ENCODE peak calls at places on chromosomes 6 and 20, in six cellular contexts. L, C, W, V, U and O are unnamed samples.

GRCh38 chr6:7691021-7691420 is 34.9 kb upstream of the BMP6 start:
- DNase-seq in U (no peak), L (no peak), V (no peak), C (no peak), W (no peak), O (no peak)

GRCh38 chr20:48465271-48465670 is 362.5 kb downstream of the PREX1 start:
- DNase-seq in C (no peak), V (no peak), U (no peak), W (no peak), L (no peak), O (no peak)

GRCh38 chr20:19406371-19406770 is 193.9 kb downstream of the SLC24A3 start:
- DNase-seq in C (no peak), L (no peak), W (no peak), V (no peak), U (no peak), O (no peak)

GRCh38 chr6:169070506-169071176 is 183.0 kb downstream of the THBS2 start:
- DNase-seq in W (peak), V (peak), U (peak), C (no peak), L (no peak), O (no peak)

GRCh38 chr20:1328680-1329330 is at the start of gene SDCBP2:
- DNase-seq in C (no peak), L (peak), V (no peak), U (peak), W (peak), O (peak)

GRCh38 chr6:93644611-93645010 is 225.3 kb upstream of the EPHA7 start:
- DNase-seq in V (no peak), W (no peak), U (no peak), L (no peak), C (no peak), O (no peak)

GRCh38 chr6:106000935-106001334 is 85.2 kb upstream of the PRDM1 start:
- DNase-seq in C (no peak), V (no peak), L (no peak), U (no peak), W (no peak), O (no peak)

GRCh38 chr20:6697228-6697972 is 70.1 kb upstream of the BMP2 start:
- DNase-seq in C (no peak), U (no peak), L (no peak), W (no peak), V (no peak), O (no peak)

GRCh38 chr6:143514996-143515760 is 3.7 kb upstream of the FUCA2 start:
- DNase-seq in V (no peak), L (no peak), W (peak), C (no peak), U (no peak), O (no peak)

GRCh38 chr20:38919683-38920082 is 6.5 kb upstream of the FAM83D start:
- DNase-seq in U (no peak), V (no peak), C (no peak), L (no peak), W (no peak), O (no peak)

GRCh38 chr20:60584221-60584620 is 626.0 kb downstream of the CDH26 start:
- DNase-seq in W (no peak), L (no peak), U (no peak), V (no peak), C (no peak), O (no peak)

GRCh38 chr20:55893031-55893430 is 112.3 kb downstream of the CBLN4 start:
- DNase-seq in W (no peak), C (no peak), L (no peak), U (no peak), V (no peak), O (no peak)

GRCh38 chr6:11162262-11162661 is 50.7 kb upstream of the ERVFRD-1 start:
- DNase-seq in V (no peak), L (no peak), C (no peak), U (no peak), W (no peak), O (no peak)

GRCh38 chr20:17856024-17856564 is 112.5 kb downstream of the SNX5 start:
- DNase-seq in C (peak), V (no peak), L (no peak), U (no peak), W (no peak), O (peak)

GRCh38 chr6:75220365-75220764 is 14.5 kb upstream of the COL12A1 start:
- DNase-seq in U (no peak), L (no peak), W (no peak), V (no peak), C (no peak), O (no peak)

GRCh38 chr6:5112065-5112799 is 27.1 kb downstream of the PPP1R3G start:
- DNase-seq in C (no peak), L (no peak), U (peak), W (no peak), V (peak), O (no peak)

GRCh38 chr6:39118921-39119320 is 3.9 kb upstream of the SAYSD1 start:
- DNase-seq in L (no peak), C (no peak), U (no peak), V (no peak), W (no peak), O (no peak)

GRCh38 chr6:7008451-7008988 is 99.2 kb upstream of the RREB1 start:
- DNase-seq in C (no peak), V (no peak), U (no peak), L (no peak), W (no peak), O (no peak)

GRCh38 chr20:21613512-21613911 is 92.0 kb upstream of the PAX1 start:
- DNase-seq in W (no peak), L (peak), V (no peak), U (no peak), C (no peak), O (no peak)

GRCh38 chr20:62010551-62011402 is 54.9 kb downstream of the TAF4 start:
- DNase-seq in L (peak), C (peak), V (peak), U (peak), W (peak), O (peak)

GRCh38 chr6:24719125-24719931 is at the start of gene C6orf62:
- DNase-seq in V (no peak), U (no peak), C (no peak), W (peak), L (peak), O (peak)

GRCh38 chr6:30263734-30264133 is 50.5 kb upstream of the TRIM26 start:
- DNase-seq in L (no peak), C (no peak), U (no peak), W (no peak), V (peak), O (no peak)

GRCh38 chr6:103183831-103184411 is 1675.8 kb downstream of the HACE1 start:
- DNase-seq in C (no peak), W (no peak), V (no peak), L (no peak), U (no peak), O (no peak)

GRCh38 chr6:105713474-105714118 is 310.7 kb upstream of the PREP start:
- DNase-seq in U (peak), C (no peak), V (no peak), L (no peak), W (no peak), O (no peak)

GRCh38 chr6:25392372-25392771 is 113.2 kb downstream of the CARMIL1 start:
- DNase-seq in U (no peak), L (no peak), V (no peak), W (no peak), C (no peak), O (no peak)

GRCh38 chr20:37990571-37991151 is 42.6 kb downstream of the TTI1 start:
- DNase-seq in L (peak), C (peak), U (no peak), V (peak), W (peak), O (peak)

GRCh38 chr6:13411484-13411883 is 75.9 kb downstream of the GFOD1 start:
- DNase-seq in C (no peak), W (no peak), L (no peak), U (no peak), V (no peak), O (no peak)

GRCh38 chr20:62117658-62118057 is 4.6 kb upstream of the LSM14B start:
- DNase-seq in W (peak), C (no peak), V (no peak), L (no peak), U (no peak), O (no peak)

GRCh38 chr6:166173292-166173951 is 5.8 kb upstream of the TBXT start:
- DNase-seq in W (no peak), C (no peak), U (peak), V (peak), L (no peak), O (no peak)

GRCh38 chr20:40019510-40019909 is 669.5 kb downstream of the MAFB start:
- DNase-seq in C (no peak), L (no peak), V (no peak), U (no peak), W (no peak), O (no peak)

GRCh38 chr6:45895569-45895968 is 120.1 kb downstream of the CLIC5 start:
- DNase-seq in C (no peak), V (no peak), W (no peak), L (no peak), U (no peak), O (no peak)

GRCh38 chr6:132236281-132236680 is 165.0 kb downstream of the MOXD1 start:
- DNase-seq in V (no peak), W (no peak), C (no peak), L (no peak), U (no peak), O (no peak)

GRCh38 chr20:1150218-1150617 is 31.8 kb downstream of the PSMF1 start:
- DNase-seq in C (no peak), V (no peak), U (no peak), W (no peak), L (no peak), O (no peak)

GRCh38 chr6:140567469-140567868 is 1193.0 kb upstream of the CITED2 start:
- DNase-seq in C (no peak), W (no peak), L (no peak), V (no peak), U (no peak), O (no peak)

DNA sequence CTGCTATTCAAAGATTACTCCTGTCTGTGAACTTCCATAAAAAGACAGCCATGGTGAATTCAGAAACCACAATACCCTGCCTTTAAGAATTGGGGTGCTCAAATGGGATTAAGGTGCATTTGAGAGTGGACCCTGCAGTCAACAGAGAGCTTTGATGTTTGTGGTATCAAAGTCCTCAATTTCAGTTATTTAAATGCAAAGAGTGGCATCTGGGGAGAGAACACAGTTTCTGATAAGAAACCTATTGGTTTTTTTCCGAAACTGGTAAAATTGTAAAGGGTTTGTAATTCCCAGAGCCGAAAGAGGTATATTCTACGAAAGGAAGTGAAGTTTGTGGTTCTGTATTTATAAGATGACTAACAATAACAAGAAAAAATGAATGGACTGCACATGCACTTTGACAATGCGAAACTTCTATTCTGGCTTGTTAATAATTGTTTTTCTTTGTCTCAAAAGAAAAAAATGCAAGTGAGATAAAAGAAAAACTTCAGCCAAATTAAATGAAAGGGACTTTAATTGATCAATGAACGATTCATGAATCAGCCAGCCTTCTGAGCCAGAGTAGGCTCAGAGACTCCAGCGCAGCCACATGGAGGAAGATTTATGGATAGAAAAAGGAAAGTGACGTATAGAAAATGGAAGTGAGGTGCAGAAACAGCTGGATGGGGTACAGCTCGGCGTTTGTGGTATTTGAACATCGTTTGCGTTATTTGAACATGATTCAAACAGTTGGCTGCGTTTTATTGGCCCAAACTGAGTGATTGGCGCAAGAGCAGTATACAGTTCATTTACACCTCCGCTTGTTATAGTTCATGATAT is 70.5 kb upstream of the DUSP22 start:
- DNase-seq in W (no peak), L (no peak), U (no peak), C (no peak), V (no peak), O (no peak)
- TF ChIP-seq POLR2A in W (no peak), L (no peak), U (no peak), C (no peak), V (no peak), O (no peak)

DNA sequence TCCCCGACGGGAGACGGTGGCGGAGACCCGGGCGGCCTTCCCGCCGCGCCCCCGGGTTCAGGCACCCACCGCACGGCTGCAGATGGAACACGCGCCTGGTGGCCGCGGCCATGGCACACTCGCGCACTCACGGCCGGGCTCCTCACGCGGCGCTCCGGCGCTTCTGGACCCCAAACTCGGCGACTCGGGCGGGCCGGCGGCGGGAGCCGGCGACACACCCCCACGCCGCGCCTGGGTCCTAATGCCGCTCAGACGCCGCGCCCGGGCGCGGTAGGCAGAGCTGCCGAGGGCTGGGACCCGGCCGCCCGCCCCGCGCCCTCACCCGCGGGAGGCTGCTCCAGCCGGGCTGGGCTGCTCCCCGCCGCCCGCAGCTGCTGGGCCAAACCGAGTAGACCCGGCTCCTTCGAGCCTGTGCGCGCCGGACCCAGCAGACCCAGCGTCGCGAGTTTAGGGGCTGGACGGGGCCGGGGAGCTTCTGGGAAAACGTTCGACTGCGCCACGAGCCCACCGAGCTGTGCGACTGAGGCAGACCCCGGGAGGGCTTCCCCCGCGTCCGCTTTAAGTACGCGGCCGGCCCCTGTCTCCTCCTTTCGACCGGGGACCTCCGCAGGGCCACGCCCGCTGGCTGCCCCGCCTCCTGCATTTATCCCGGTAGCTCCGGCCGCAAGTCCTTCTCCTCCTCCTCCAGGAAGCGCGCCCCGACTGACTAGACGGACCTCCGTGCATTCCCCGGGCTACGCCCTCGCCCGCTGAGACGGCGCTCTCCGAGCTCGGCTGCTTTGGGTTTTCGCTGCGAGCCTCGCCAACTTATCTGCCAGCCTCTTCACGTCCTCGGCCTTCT is at the start of gene SLC4A11:
- DNase-seq in V (peak), C (peak), U (peak), W (peak), L (peak), O (peak)
- TF ChIP-seq POLR2A in V (peak), C (no peak), U (no peak), W (no peak), L (no peak), O (no peak)

DNA sequence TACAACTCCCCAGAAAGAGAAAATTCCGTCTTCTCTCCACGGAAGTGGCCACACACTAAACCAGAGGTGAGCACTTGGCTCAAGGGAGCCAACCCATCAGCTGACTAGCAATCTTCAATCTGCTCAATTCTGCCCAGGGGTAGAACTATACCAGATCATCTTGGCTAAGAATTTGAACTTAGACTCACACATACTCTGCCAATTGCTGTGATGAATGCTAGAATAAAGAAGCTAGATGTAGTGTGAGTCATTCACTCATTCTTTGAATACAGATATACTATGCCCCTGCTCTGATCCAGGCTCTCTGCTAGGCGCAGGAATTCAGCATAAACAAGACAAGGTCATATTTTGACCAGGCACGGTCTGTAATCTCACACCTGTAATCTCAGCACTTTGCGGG is 147.9 kb upstream of the SHLD1 start:
- DNase-seq in L (no peak), U (no peak), C (no peak), W (no peak), V (no peak), O (no peak)
- TF ChIP-seq POLR2A in L (no peak), U (no peak), C (no peak), W (no peak), V (no peak), O (no peak)

GRCh38 chr20:45964024-45964423 is 8.0 kb downstream of the ZNF335 start:
- DNase-seq in U (no peak), C (no peak), V (no peak), W (no peak), L (no peak), O (no peak)
- TF ChIP-seq POLR2A in U (no peak), C (no peak), V (no peak), W (no peak), L (no peak), O (no peak)

DNA sequence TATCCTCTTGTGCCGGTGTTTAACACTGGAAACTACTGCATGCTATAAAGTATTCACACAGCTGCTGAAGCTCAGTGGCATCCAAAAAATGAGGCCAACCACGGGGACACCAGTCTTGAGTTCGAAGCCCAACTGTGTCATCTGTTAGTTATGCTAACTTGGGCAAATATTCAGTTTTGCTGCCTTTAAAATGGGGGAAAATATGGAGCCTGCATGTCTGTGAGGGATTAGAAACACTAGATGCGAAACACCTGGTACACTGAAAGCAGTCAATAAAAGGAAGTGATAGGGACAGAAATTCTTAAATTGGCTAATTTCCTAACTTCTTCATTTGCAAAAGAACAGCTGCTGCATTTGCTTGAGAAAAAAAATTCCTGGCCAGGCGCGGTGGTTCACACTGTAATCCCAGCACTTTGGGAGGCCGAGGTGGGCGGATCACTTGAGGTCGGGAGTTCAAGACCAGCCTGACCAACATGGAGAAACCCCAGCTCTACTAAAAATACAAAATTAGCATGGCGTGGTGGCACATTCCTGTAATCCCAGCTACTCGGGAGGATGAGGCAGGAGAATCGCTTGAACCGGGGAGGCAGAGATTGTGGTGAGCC is 36.5 kb upstream of the MLIP start:
- DNase-seq in L (no peak), U (no peak), V (no peak), W (peak), C (no peak), O (no peak)
- TF ChIP-seq POLR2A in L (no peak), U (no peak), V (no peak), W (no peak), C (no peak), O (no peak)

GRCh38 chr20:46021361-46022359 is 7.4 kb upstream of the SLC12A5 start:
- DNase-seq in C (peak), W (no peak), U (no peak), L (peak), V (peak), O (peak)
- TF ChIP-seq POLR2A in C (no peak), W (no peak), U (no peak), L (no peak), V (no peak), O (no peak)

GRCh38 chr6:15039136-15039535 is 206.7 kb upstream of the JARID2 start:
- DNase-seq in W (no peak), U (no peak), C (no peak), V (no peak), L (no peak), O (no peak)

GRCh38 chr6:15037253-15037652 is 208.6 kb upstream of the JARID2 start:
- DNase-seq in W (no peak), L (no peak), C (no peak), V (no peak), U (no peak), O (no peak)

GRCh38 chr6:15038013-15038791 is 207.7 kb upstream of the JARID2 start:
- DNase-seq in C (no peak), L (no peak), U (no peak), W (no peak), V (no peak), O (no peak)

GRCh38 chr6:15033850-15034203 is 212.0 kb upstream of the JARID2 start:
- DNase-seq in W (no peak), V (no peak), L (no peak), U (no peak), C (no peak), O (no peak)

GRCh38 chr6:15036690-15037245 is 209.1 kb upstream of the JARID2 start:
- DNase-seq in V (no peak), C (no peak), W (peak), U (no peak), L (peak), O (no peak)
- TF ChIP-seq POLR2A in V (no peak), C (no peak), W (no peak), U (no peak), L (no peak), O (peak)

DNA sequence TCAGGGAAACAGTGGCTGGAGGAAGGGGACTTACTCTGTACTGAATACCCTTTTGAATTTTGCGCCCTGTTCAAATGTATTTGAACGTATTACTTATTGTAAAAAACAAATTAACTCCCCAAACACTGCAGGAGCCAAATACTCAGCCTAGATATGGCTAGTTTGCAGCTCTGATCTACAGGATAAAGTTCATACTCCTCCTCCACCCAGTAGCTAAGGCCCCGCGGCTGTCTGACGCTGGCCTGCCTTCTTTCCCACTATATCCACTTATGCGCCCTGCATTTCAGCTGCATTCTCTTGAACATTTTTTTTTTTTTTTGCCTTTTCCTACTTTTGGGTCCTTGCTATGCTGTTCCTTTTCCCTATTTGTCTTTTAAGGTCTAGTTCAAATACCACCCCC is 6.5 kb downstream of the GSS start:
- DNase-seq in U (no peak), W (no peak), V (no peak), C (no peak), L (no peak), O (no peak)
- TF ChIP-seq POLR2A in U (no peak), W (no peak), V (no peak), C (no peak), L (no peak), O (no peak)